ENCODE peak calls at places on chromosome 11, in seven cellular contexts. X, T, L, G, F, W and B are unnamed samples.

GRCh38 chr11:70381350-70381749 is 17.0 kb upstream of the CTTN start:
- DNase-seq in X (no peak), L (no peak), G (no peak), T (no peak), F (no peak), W (no peak), B (no peak)

GRCh38 chr11:113481672-113482071 is 6.5 kb upstream of the DRD2 start:
- DNase-seq in W (no peak), T (no peak), X (no peak), G (no peak), F (no peak), L (no peak), B (no peak)

GRCh38 chr11:118415739-118416068 is 14.3 kb downstream of the ATP5MG start:
- DNase-seq in F (peak; percentile 53), W (peak; percentile 95), X (no peak), L (peak; percentile 89), G (no peak), T (no peak), B (peak; percentile 98)

GRCh38 chr11:13680501-13681264 is 12.2 kb downstream of the FAR1 start:
- DNase-seq in X (no peak), L (peak; percentile 10), F (no peak), G (no peak), T (no peak), W (no peak), B (peak; percentile 4)

GRCh38 chr11:128492903-128493569 is 94.3 kb downstream of the ETS1 start:
- DNase-seq in X (no peak), T (no peak), F (no peak), W (no peak), G (no peak), L (no peak), B (peak; percentile 36)

GRCh38 chr11:77596626-77597025 is 6.9 kb downstream of the AQP11 start:
- DNase-seq in T (no peak), W (peak; percentile 76), F (no peak), L (no peak), X (no peak), G (no peak), B (peak; percentile 65)

GRCh38 chr11:32103941-32104340 is 13.1 kb downstream of the RCN1 start:
- DNase-seq in L (no peak), X (no peak), W (no peak), F (no peak), T (no peak), G (no peak), B (no peak)

GRCh38 chr11:63472372-63472771 is 18.6 kb downstream of the PLAAT5 start:
- DNase-seq in T (no peak), W (no peak), F (no peak), L (no peak), X (no peak), G (no peak), B (no peak)

GRCh38 chr11:30345644-30346043 is 22.7 kb downstream of the ARL14EP start:
- DNase-seq in F (no peak), W (no peak), T (no peak), G (no peak), X (no peak), L (no peak), B (no peak)

GRCh38 chr11:5807580-5807979 is 1.1 kb upstream of the OR52N2 start:
- DNase-seq in G (no peak), X (no peak), W (no peak), T (no peak), L (no peak), F (no peak), B (no peak)

GRCh38 chr11:61690706-61691377 is 10.7 kb downstream of the DAGLA start:
- DNase-seq in G (no peak), T (no peak), X (no peak), L (no peak), W (no peak), F (peak; percentile 80), B (no peak)

GRCh38 chr11:81303265-81303664 is 1430.4 kb downstream of the FAM181B start:
- DNase-seq in W (no peak), L (no peak), T (no peak), X (no peak), G (no peak), F (no peak), B (no peak)
- H3K4me3 ChIP-seq in W (no peak overlapping the region), L (no peak overlapping the region), T (no peak overlapping the region), X (no peak overlapping the region), G (no peak overlapping the region), F (no peak overlapping the region), B (no peak overlapping the region)

GRCh38 chr11:19258651-19259230 is 18.0 kb upstream of the E2F8 start:
- DNase-seq in F (no peak), X (no peak), L (no peak), T (no peak), G (no peak), W (no peak), B (no peak)

GRCh38 chr11:19263333-19263732 is 22.6 kb upstream of the E2F8 start:
- DNase-seq in W (peak; percentile 59), T (no peak), X (no peak), L (no peak), G (no peak), F (no peak), B (no peak)

GRCh38 chr11:19253817-19254216 is 13.1 kb upstream of the E2F8 start:
- DNase-seq in T (no peak), L (no peak), W (peak; percentile 40), G (no peak), F (no peak), X (no peak), B (no peak)

GRCh38 chr11:19259487-19260345 is 19.0 kb upstream of the E2F8 start:
- DNase-seq in L (peak; percentile 77), T (peak; percentile 88), G (no peak), F (peak; percentile 78), X (peak; percentile 60), W (peak; percentile 60), B (peak; percentile 75)
- H3K4me3 ChIP-seq in L (no peak overlapping the region), T (no peak overlapping the region), G (peak overlapping the region; percentile 48), F (no peak overlapping the region), X (no peak overlapping the region), W (no peak overlapping the region), B (peak overlapping the region; percentile 56)

DNA sequence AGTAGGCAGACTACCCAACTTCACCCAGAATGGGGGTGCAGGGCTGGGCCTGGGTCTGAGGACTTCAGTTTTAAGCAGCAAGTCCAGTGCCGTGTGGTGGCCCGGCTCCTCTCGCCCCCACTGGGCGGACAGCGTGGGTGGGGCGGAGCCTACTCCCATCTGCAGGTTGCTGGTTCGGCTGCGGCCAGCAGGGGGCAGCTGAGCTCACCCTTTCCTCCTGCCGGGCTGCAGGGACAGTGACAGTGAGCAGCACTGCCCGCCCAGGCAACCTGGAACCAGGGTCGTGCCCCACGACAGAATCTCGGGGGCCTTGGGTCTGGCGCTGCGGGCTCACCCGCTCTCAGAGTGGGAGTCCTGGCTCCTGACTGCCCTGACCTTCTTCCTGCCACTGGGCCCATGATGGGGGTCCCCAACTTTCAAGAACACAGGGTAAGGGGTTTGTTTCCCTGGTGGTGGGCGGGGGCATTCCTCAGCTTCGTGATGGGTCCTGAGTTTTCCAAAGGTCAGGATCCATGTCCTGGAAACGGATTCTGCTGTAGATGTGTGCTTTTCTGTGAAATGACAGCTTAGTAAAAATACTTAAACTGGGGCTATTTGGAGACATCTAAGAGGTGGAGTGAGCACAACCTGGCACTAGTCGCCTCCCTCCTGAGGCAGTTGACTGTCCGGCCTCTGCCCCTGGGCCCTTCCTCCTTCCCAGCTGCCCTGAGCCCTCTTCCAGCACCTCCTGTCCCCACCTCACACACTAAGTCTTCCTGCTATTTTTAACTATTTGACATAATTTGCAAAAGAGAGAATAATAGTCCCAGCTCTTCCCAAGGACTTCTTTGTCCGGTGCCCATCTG is 6.0 kb upstream of the NEAT1 start:
- DNase-seq in F (peak; percentile 96), T (peak; percentile 97), W (peak; percentile 86), X (peak; percentile 93), L (peak; percentile 96), G (peak; percentile 73), B (peak; percentile 89)
- H3K4me3 ChIP-seq in F (peak overlapping the region; percentile 6), T (no peak overlapping the region), W (peak overlapping the region; percentile 41), X (peak overlapping the region; percentile 66), L (peak overlapping the region; percentile 40), G (peak overlapping the region; percentile 94), B (peak overlapping the region; percentile 64)

GRCh38 chr11:28834877-28835276 is 726.7 kb downstream of the METTL15 start:
- DNase-seq in T (no peak), G (no peak), W (peak; percentile 73), F (no peak), L (no peak), X (no peak), B (peak; percentile 78)
- H3K4me3 ChIP-seq in T (no peak overlapping the region), G (no peak overlapping the region), W (no peak overlapping the region), F (no peak overlapping the region), L (no peak overlapping the region), X (no peak overlapping the region), B (peak overlapping the region; percentile 18)

DNA sequence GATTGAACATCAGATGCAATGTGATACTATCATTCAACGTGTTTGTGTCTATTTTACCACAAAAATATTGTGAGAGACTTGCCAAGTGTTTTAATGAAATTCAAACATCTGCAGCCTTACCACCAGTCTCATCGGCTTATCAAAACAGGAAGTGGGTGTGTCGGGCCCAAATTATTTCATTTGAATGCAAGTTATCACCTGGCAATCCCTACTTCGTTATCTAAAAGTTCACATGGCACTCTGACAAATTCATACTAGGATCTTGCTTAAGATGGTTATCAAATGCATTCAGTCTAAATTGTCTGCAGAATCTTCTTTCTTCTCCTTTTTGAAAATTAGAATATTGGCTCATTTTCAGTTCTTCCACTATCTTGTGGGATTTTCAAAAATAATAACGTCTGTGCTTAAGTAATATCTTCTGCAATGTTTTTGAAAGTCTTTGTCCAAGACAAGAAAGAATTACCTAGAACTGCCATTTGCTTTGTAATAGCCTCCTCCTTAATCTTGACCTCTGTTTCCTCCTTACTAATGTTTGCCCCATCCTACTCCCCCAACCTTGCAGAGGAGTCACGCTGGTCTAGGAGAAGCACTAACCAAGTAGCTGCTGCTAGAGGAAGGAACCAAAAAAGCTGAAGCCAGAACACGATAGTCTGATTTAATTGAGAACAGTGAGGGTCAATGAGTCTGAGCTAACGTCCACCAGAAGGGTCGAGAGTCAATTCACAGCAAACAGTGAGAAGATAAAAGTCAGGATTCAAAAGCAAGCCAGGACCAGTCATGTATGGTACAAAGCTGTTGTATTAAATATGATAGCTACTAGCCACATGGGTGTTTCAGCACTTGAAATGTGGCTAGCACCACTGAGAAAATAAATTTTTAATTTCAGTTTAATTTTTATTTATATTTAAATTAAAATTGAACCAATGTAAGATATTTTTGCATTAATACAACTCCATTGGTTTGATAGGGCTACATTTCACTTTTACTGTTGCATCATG is 10.2 kb upstream of the BIRC3 start:
- DNase-seq in X (peak; percentile 70), W (no peak), F (no peak), G (no peak), L (no peak), T (no peak), B (no peak)
- H3K4me3 ChIP-seq in X (no peak overlapping the region), W (no peak overlapping the region), F (no peak overlapping the region), G (no peak overlapping the region), L (no peak overlapping the region), T (no peak overlapping the region), B (no peak overlapping the region)

GRCh38 chr11:76206327-76207081 is at the start of gene WNT11:
- DNase-seq in T (peak; percentile 87), G (no peak), L (peak; percentile 74), X (peak; percentile 38), F (peak; percentile 79), W (peak; percentile 29), B (peak; percentile 69)
- H3K4me3 ChIP-seq in T (peak within 1 kb of the TSS; percentile 11), G (peak within 1 kb of the TSS; percentile 72), L (no peak within 1 kb of the TSS), X (peak within 1 kb of the TSS; percentile 69), F (peak within 1 kb of the TSS; percentile 71), W (peak within 1 kb of the TSS; percentile 51), B (peak within 1 kb of the TSS; percentile 75)